ENCODE peak calls at places on chromosomes 6 and 20, in six cellular contexts. O is CD8-positive, alpha-beta T cell; N is AG09319; L is RWPE1; I is astrocyte of the spinal cord; V is fibroblast of mammary gland. C is an unnamed sample.

GRCh38 chr6:17454316-17455005 is 61.1 kb downstream of the CAP2 start:
- DNase-seq in O (no peak), N (peak), L (no peak), I (no peak), V (peak), C (no peak)

GRCh38 chr6:44697333-44697732 is 309.8 kb downstream of the CDC5L start:
- DNase-seq in O (no peak), N (no peak), L (no peak), I (no peak), V (no peak), C (no peak)

GRCh38 chr20:38242848-38243449 is 17.6 kb downstream of the KIAA1755 start:
- DNase-seq in O (no peak), N (no peak), L (no peak), I (no peak), V (peak), C (peak)

GRCh38 chr20:47040506-47041125 is 146.0 kb downstream of the EYA2 start:
- DNase-seq in O (no peak), N (no peak), L (no peak), I (no peak), V (no peak), C (no peak)

GRCh38 chr6:39330476-39330875 is 8.0 kb upstream of the KCNK16 start:
- DNase-seq in O (no peak), N (no peak), L (no peak), I (no peak), V (no peak), C (no peak)

GRCh38 chr20:43941476-43942212 is 27.0 kb downstream of the TOX2 start:
- DNase-seq in O (no peak), N (no peak), L (peak), I (peak), V (peak), C (no peak)

GRCh38 chr6:21846541-21847451 is 253.2 kb downstream of the SOX4 start:
- DNase-seq in O (no peak), N (no peak), L (no peak), I (no peak), V (no peak), C (peak)

GRCh38 chr6:48084201-48084600 is 26.8 kb downstream of the PTCHD4 start:
- DNase-seq in O (no peak), N (no peak), L (no peak), I (no peak), V (no peak), C (no peak)

GRCh38 chr6:15435468-15435867 is 189.6 kb downstream of the JARID2 start:
- DNase-seq in O (no peak), N (no peak), L (no peak), I (no peak), V (no peak), C (no peak)

GRCh38 chr6:111750753-111751684 is 122.2 kb downstream of the FYN start:
- DNase-seq in O (peak), N (no peak), L (no peak), I (peak), V (peak), C (no peak)

GRCh38 chr20:21557246-21557982 is 43.5 kb upstream of the NKX2-2 start:
- DNase-seq in O (no peak), N (no peak), L (no peak), I (no peak), V (no peak), C (no peak)

GRCh38 chr6:3805448-3806123 is 43.6 kb upstream of the FAM50B start:
- DNase-seq in O (no peak), N (no peak), L (no peak), I (no peak), V (no peak), C (no peak)

GRCh38 chr6:100614386-100614785 is 149.7 kb upstream of the SIM1 start:
- DNase-seq in O (no peak), N (no peak), L (no peak), I (no peak), V (no peak), C (no peak)

GRCh38 chr6:170516783-170517616 is 36.1 kb downstream of the PSMB1 start:
- DNase-seq in O (peak), N (peak), L (peak), I (peak), V (peak), C (peak)

GRCh38 chr6:11277275-11278206 is 45.1 kb upstream of the NEDD9 start:
- DNase-seq in O (no peak), N (no peak), L (peak), I (peak), V (peak), C (peak)

GRCh38 chr6:12269100-12269499 is 21.1 kb upstream of the EDN1 start:
- DNase-seq in O (no peak), N (no peak), L (no peak), I (no peak), V (no peak), C (no peak)

GRCh38 chr20:2390971-2391675 is 10.4 kb downstream of the TGM6 start:
- DNase-seq in O (no peak), N (no peak), L (no peak), I (no peak), V (no peak), C (no peak)

GRCh38 chr6:157551041-157551832 is 170.2 kb downstream of the ZDHHC14 start:
- DNase-seq in O (no peak), N (no peak), L (peak), I (no peak), V (no peak), C (peak)

GRCh38 chr6:89763550-89763949 is 56.0 kb downstream of the MDN1 start:
- DNase-seq in O (no peak), N (no peak), L (no peak), I (peak), V (peak), C (no peak)

GRCh38 chr20:31822421-31823330 is 3.5 kb downstream of the MYLK2 start:
- DNase-seq in O (peak), N (no peak), L (peak), I (peak), V (peak), C (peak)

GRCh38 chr20:10476319-10476724 is 41.2 kb downstream of the SLX4IP start:
- DNase-seq in O (no peak), N (no peak), L (no peak), I (no peak), V (peak), C (no peak)

GRCh38 chr6:158387036-158387435 is 74.8 kb downstream of the TULP4 start:
- DNase-seq in O (no peak), N (no peak), L (no peak), I (no peak), V (no peak), C (no peak)

GRCh38 chr20:10863337-10864060 is 189.7 kb upstream of the JAG1 start:
- DNase-seq in O (no peak), N (peak), L (peak), I (peak), V (peak), C (no peak)

GRCh38 chr6:130520235-130520634 is 154.4 kb downstream of the TMEM200A start:
- DNase-seq in O (no peak), N (no peak), L (no peak), I (no peak), V (peak), C (no peak)

GRCh38 chr6:43308101-43308989 is at the start of gene CRIP3:
- DNase-seq in O (peak), N (no peak), L (no peak), I (no peak), V (peak), C (peak)

GRCh38 chr6:33678932-33679478 is 32.5 kb downstream of the UQCC2 start:
- DNase-seq in O (no peak), N (no peak), L (no peak), I (no peak), V (no peak), C (no peak)

GRCh38 chr6:7468382-7469081 is 72.9 kb upstream of the DSP start:
- DNase-seq in O (no peak), N (no peak), L (peak), I (peak), V (peak), C (peak)

GRCh38 chr6:148516116-148517016 is 173.7 kb downstream of the SASH1 start:
- DNase-seq in O (no peak), N (no peak), L (peak), I (no peak), V (no peak), C (no peak)

GRCh38 chr6:110039996-110040383 is 61.9 kb downstream of the GPR6 start:
- DNase-seq in O (peak), N (no peak), L (peak), I (peak), V (peak), C (peak)

GRCh38 chr6:63352587-63353281 is 33.0 kb upstream of the LGSN start:
- DNase-seq in O (no peak), N (no peak), L (peak), I (peak), V (peak), C (peak)

GRCh38 chr20:48298851-48299484 is 513.7 kb upstream of the SULF2 start:
- DNase-seq in O (no peak), N (peak), L (peak), I (peak), V (peak), C (peak)

GRCh38 chr6:156872903-156873302 is 95.7 kb downstream of the ARID1B start:
- DNase-seq in O (no peak), N (no peak), L (no peak), I (no peak), V (no peak), C (no peak)

GRCh38 chr6:149459761-149460160 is 25.1 kb downstream of the ZC3H12D start:
- DNase-seq in O (no peak), N (no peak), L (no peak), I (no peak), V (peak), C (no peak)

GRCh38 chr6:44739163-44739562 is 351.7 kb downstream of the CDC5L start:
- DNase-seq in O (no peak), N (no peak), L (no peak), I (peak), V (peak), C (no peak)

GRCh38 chr6:80638222-80639055 is 532.0 kb downstream of the BCKDHB start:
- DNase-seq in O (no peak), N (peak), L (peak), I (peak), V (peak), C (peak)

GRCh38 chr6:9612489-9612888 is 802.4 kb downstream of the TFAP2A start:
- DNase-seq in O (no peak), N (no peak), L (no peak), I (no peak), V (no peak), C (no peak)

GRCh38 chr6:72968704-72969103 is 256.6 kb downstream of the KHDC1L start:
- DNase-seq in O (no peak), N (no peak), L (peak), I (peak), V (peak), C (no peak)

GRCh38 chr20:61822396-61822795 is 243.3 kb downstream of the TAF4 start:
- DNase-seq in O (no peak), N (no peak), L (no peak), I (no peak), V (no peak), C (no peak)

GRCh38 chr20:35277531-35278395 is at the start of gene MMP24OS:
- DNase-seq in O (peak), N (peak), L (peak), I (peak), V (peak), C (peak)

DNA sequence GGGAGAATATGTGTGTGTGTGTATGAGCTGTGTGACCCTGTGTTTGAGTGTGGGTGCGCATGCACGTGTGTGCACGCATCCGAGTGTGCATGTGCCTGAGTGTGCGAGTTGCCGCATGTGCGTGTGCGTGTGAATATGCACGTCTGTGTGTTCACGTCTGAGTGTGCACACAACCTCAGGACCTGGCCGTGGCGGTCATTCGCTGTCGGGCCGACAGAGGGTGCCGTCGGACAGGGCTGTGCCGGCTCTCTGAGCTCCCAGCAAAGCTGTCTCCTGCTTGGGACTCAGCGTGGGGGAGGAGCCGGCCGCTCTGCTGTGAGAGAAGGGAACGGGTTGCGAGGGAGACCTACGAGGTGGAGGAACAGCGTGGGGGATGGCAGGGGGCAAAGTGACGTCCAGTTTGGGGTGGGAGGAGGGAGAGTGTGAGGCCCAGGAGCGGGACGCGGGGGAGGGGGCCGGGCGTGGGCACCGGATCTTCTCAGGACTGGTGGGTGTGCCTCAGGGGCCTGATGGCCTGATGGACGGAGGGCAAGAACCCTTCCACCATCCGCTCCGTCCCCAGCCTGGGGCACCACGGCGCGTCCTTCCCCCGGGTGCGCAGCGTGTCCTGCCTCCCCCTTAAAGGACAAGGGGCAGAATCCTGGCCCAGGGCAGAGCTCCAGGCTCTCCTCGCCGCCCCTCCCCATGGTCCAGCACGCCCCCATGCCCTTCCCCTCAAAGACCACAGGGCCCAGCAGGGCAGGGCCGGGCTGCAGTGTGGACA is 19.9 kb downstream of the SLC17A9 start:
- DNase-seq in O (peak), N (peak), L (peak), I (peak), V (peak), C (peak)
- TF ChIP-seq CTCF in O (peak), N (peak), L (peak), I (peak), V (peak), C (peak)

DNA sequence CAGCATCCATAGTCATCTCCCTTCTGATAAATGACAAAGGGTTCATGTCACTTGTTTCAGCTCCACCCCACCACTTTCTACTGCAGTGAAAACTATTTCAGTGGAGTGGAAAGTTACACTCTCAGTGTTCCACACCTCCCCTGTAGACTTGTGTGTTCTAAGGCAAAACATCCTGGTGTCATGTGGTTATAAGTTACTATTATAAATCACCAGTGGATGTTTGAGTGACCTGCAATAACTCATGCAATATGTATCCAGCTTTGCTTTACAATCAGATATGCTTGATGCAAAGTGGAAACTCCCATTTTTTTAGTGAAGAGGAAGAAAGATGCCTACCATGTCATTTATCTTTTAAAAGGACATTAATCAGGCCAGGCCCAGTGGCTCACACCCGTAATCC is 82.0 kb upstream of the LTV1 start:
- DNase-seq in O (no peak), N (no peak), L (no peak), I (no peak), V (no peak), C (no peak)
- TF ChIP-seq CTCF in O (no peak), N (no peak), L (no peak), I (no peak), V (no peak), C (no peak)

GRCh38 chr20:50855498-50856474 is 60.9 kb downstream of the BCAS4 start:
- DNase-seq in O (no peak), N (no peak), L (peak), I (peak), V (peak), C (peak)
- TF ChIP-seq CTCF in O (no peak), N (no peak), L (no peak), I (no peak), V (no peak), C (no peak)

GRCh38 chr6:24935753-24936152 is at the start of gene RIPOR2:
- DNase-seq in O (peak), N (no peak), L (no peak), I (no peak), V (no peak), C (no peak)

GRCh38 chr6:24935323-24935722 is 437 bp downstream of the RIPOR2 start:
- DNase-seq in O (no peak), N (no peak), L (no peak), I (no peak), V (peak), C (no peak)

GRCh38 chr6:24933266-24933665 is 2.5 kb downstream of the RIPOR2 start:
- DNase-seq in O (no peak), N (no peak), L (no peak), I (no peak), V (no peak), C (no peak)

GRCh38 chr6:24932832-24933231 is 2.9 kb downstream of the RIPOR2 start:
- DNase-seq in O (no peak), N (no peak), L (no peak), I (no peak), V (no peak), C (no peak)

DNA sequence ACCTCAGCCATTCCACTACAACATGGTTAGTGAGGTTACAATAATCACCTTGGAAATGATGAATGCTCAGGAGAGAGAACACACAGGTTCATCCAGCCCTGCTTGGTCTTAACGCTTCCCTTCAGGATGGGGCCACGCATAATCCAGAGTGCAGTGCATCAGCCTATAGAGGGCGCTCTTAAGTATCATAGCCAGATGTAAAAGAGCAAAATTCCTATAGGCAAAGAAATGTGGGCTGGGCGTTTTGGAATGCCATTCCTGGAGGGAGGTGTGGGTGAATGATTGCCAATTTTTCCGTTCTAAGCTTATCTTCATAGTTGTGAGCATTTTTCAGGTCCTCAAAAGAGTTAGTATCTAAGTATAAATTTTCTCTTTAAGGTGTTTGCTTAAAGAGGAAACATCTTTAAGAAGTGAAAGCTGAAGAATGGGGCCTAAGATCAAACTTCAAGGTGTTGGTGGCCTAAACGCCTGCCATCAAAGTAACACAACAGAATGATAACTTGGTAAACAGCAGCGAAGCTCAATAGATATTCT is 1.8 kb downstream of the RIPOR2 start:
- DNase-seq in O (peak), N (no peak), L (peak), I (no peak), V (peak), C (peak)
- TF ChIP-seq CTCF in O (peak), N (peak), L (peak), I (peak), V (peak), C (peak)

GRCh38 chr6:137867685-137868509 is 838 bp downstream of the TNFAIP3 start:
- DNase-seq in O (peak), N (no peak), L (no peak), I (no peak), V (no peak), C (no peak)

GRCh38 chr6:137866200-137866913 is 702 bp upstream of the TNFAIP3 start:
- DNase-seq in O (peak), N (no peak), L (no peak), I (no peak), V (no peak), C (no peak)

GRCh38 chr6:137864812-137865508 is 2.1 kb upstream of the TNFAIP3 start:
- DNase-seq in O (no peak), N (no peak), L (no peak), I (no peak), V (no peak), C (no peak)

GRCh38 chr6:137868721-137869631 is 1.9 kb downstream of the TNFAIP3 start:
- DNase-seq in O (no peak), N (no peak), L (no peak), I (no peak), V (no peak), C (no peak)

DNA sequence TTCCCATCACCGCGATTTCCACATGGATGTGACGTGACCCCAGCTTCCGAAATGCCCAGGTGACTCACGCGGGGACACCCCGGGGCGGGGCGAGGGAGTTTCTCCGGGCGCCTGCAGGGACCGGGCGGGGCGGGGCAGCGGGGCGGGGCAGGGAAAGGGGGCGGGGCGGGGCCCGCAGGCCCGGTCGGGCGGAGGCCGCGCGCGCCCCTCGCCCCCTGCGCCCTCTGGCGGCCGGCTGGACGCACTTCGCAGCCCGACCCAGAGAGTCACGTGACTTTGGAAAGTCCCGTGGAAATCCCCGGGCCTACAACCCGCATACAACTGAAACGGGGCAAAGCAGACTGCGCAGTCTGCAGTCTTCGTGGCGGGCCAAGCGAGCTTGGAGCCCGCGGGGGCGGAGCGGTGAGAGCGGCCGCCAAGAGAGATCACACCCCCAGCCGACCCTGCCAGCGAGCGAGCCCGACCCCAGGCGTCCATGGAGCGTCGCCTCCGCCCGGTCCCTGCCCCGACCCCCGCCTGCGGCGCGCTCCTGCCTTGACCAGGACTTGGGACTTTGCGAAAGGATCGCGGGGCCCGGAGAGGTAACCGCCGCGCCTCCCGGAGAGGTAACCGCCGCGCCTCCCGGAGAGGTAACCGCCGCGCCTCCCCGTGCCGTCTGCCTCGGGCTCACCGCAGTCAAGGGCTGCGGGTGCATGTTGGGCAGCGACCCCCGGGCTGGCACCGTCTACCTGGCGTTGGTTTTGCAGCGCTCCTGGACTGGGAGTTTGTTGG is at the start of gene TNFAIP3:
- DNase-seq in O (peak), N (peak), L (peak), I (peak), V (peak), C (peak)
- TF ChIP-seq CTCF in O (peak), N (peak), L (peak), I (peak), V (peak), C (peak)

DNA sequence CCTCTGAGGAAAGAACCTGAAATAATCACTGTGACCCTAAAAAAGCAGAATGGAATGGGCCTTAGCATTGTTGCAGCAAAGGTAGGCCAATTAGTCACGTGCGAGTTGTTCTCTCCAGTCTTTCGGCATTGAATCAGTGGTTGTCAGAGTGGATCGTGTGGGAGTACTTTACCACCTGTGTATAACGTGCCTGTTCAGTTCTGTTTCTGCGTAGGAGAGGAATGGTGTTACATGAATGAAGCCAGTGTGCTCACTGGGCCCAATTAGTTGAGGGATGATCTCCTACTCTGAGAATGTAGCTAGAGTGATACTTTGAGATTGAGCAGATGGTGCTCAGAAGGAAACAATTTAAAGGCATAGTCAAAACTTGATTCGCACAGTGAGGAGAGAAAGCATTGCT is 72.5 kb upstream of the KIF25 start:
- DNase-seq in O (no peak), N (no peak), L (no peak), I (no peak), V (peak), C (no peak)
- TF ChIP-seq CTCF in O (no peak), N (no peak), L (no peak), I (no peak), V (no peak), C (no peak)

C was measured in Calu3.